ENCODE peak calls at places on chromosomes 3 and 15, in five cellular contexts. I, F, V, U and R are unnamed samples.

GRCh38 chr3:8768364-8769087 is 887 bp downstream of the OXTR start:
- DNase-seq in I (no peak), F (no peak), V (no peak), U (no peak), R (peak)

GRCh38 chr3:52037291-52037690 is 19.1 kb downstream of the DUSP7 start:
- DNase-seq in I (no peak), F (no peak), V (no peak), U (no peak), R (no peak)

GRCh38 chr3:13540332-13540995 is 8.5 kb upstream of the FBLN2 start:
- DNase-seq in I (no peak), F (no peak), V (no peak), U (no peak), R (no peak)

GRCh38 chr3:196962108-196962929 is 6.3 kb downstream of the PIGZ start:
- DNase-seq in I (no peak), F (peak), V (no peak), U (no peak), R (no peak)

GRCh38 chr15:32682569-32682968 is 35.2 kb upstream of the GREM1 start:
- DNase-seq in I (no peak), F (no peak), V (no peak), U (no peak), R (no peak)

GRCh38 chr3:11445883-11446282 is 173.7 kb downstream of the ATG7 start:
- DNase-seq in I (no peak), F (no peak), V (no peak), U (no peak), R (no peak)

GRCh38 chr3:50587373-50587772 is 18.1 kb downstream of the HEMK1 start:
- DNase-seq in I (no peak), F (no peak), V (no peak), U (no peak), R (no peak)

GRCh38 chr15:69129026-69129385 is 31.4 kb upstream of the GLCE start:
- DNase-seq in I (no peak), F (no peak), V (no peak), U (no peak), R (no peak)

DNA sequence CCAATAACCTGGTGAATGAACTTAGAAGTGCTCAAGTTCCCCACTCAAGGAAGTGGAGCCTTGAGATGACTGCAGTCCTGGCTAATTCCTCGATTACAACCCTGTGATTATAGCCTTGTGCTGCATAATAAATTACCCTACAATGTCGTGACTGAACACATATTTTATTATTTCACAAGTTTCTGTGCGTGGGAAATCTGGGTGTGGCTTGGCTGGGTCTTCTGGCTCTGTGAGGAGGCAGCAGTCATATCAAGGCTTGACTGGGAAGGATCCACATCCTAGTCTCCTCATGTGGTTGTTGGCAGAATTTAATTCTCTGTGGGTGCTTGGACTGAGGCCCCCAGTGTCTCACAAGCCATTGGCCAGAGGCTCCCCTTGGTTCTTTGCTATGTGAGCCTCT is 102.6 kb upstream of the TBC1D5 start:
- DNase-seq in I (no peak), F (no peak), V (no peak), U (no peak), R (no peak)
- TF ChIP-seq RAD21 in I (no peak), F (no peak), V (no peak), U (no peak), R (no peak)

DNA sequence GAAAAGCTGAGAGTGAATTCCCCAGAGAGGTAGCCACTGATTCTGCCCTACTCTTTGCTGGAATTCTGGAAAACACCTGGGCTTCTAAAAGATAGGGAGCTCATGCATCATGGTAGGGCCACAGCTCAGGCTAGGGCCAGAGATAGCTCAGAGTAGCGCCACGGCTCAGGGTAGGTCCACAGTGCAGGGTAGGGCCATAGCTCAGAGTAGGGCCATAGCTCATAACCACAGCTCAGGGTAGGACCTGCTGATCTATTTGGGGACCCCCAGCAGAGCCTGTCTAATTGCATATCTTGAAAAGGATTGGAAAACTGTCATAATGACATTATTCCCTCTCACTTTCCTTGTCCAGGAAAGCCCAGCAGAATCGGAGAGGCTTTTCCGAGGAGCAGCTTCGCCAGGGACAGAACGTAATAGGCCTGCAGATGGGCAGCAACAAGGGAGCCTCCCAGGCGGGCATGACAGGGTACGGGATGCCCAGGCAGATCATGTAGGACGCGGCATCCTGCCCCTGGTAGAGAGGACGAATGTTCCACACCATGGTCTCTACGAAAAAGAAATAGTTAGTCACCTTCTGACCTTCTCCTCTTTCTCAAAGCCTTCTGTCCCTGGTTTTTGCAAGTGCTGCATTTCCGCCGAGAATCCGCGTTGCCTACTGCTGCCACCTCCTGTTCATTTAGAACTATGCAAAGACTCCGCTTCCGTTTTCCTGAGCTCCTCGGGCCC is 14.5 kb downstream of the TAGLN3 start:
- DNase-seq in I (peak), F (peak), V (peak), U (no peak), R (peak)
- TF ChIP-seq RAD21 in I (peak), F (peak), V (peak), U (peak), R (peak)

DNA sequence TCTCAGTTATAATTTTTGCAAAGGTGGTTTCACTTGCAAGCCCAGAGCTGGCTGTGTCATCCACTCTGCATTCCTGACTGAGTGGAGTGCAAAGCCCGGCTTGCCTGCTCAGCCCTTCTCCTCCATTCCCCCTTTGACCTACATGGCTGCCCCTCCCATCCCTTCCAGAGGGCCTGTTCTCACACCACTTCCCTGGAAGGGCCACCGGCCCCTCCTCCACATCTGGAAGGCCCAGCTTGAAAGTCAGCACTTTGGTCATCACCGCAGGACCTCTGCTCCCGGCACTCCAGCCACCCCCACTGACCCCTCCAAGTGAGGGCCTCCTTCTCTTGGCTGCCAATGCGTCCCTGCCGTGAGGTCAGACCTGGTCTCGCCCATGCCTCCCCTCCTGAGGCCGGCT is 74.1 kb upstream of the RNF7 start:
- DNase-seq in I (no peak), F (no peak), V (no peak), U (no peak), R (no peak)
- TF ChIP-seq RAD21 in I (no peak), F (no peak), V (no peak), U (no peak), R (no peak)

GRCh38 chr15:60717008-60717407 is 238.1 kb upstream of the ICE2 start:
- DNase-seq in I (no peak), F (no peak), V (no peak), U (no peak), R (no peak)
- TF ChIP-seq RAD21 in I (no peak), F (no peak), V (no peak), U (no peak), R (no peak)

GRCh38 chr3:193559100-193559499 is 4.4 kb upstream of the ATP13A4 start:
- DNase-seq in I (no peak), F (no peak), V (no peak), U (no peak), R (no peak)

GRCh38 chr3:193560091-193560490 is 5.4 kb upstream of the ATP13A4 start:
- DNase-seq in I (no peak), F (no peak), V (no peak), U (no peak), R (no peak)

GRCh38 chr3:193554790-193555189 is at the start of gene ATP13A4:
- DNase-seq in I (peak), F (no peak), V (no peak), U (no peak), R (no peak)

GRCh38 chr3:193553606-193554005 is 1.1 kb downstream of the ATP13A4 start:
- DNase-seq in I (no peak), F (no peak), V (no peak), U (no peak), R (no peak)

GRCh38 chr3:193556841-193557240 is 2.1 kb upstream of the ATP13A4 start:
- DNase-seq in I (no peak), F (no peak), V (no peak), U (no peak), R (no peak)
- TF ChIP-seq RAD21 in I (no peak), F (no peak), V (no peak), U (no peak), R (no peak)

GRCh38 chr15:58292761-58293175 is 139.0 kb upstream of the LIPC start:
- DNase-seq in I (no peak), F (no peak), V (no peak), U (peak), R (no peak)
- TF ChIP-seq RAD21 in I (no peak), F (no peak), V (no peak), U (no peak), R (no peak)

GRCh38 chr15:42367041-42367440 is 7.7 kb downstream of the CAPN3 start:
- DNase-seq in I (no peak), F (no peak), V (no peak), U (no peak), R (no peak)
- TF ChIP-seq RAD21 in I (no peak), F (no peak), V (no peak), U (no peak), R (no peak)

GRCh38 chr3:124787490-124788195 is 57.4 kb downstream of the UMPS start:
- DNase-seq in I (no peak), F (no peak), V (no peak), U (no peak), R (no peak)

GRCh38 chr3:124786491-124787241 is 56.4 kb downstream of the UMPS start:
- DNase-seq in I (no peak), F (no peak), V (no peak), U (no peak), R (no peak)

GRCh38 chr3:124783696-124784095 is 53.4 kb downstream of the UMPS start:
- DNase-seq in I (no peak), F (no peak), V (no peak), U (no peak), R (no peak)

GRCh38 chr3:124785966-124786365 is 55.7 kb downstream of the UMPS start:
- DNase-seq in I (no peak), F (no peak), V (no peak), U (no peak), R (no peak)

GRCh38 chr3:124784686-124785382 is 54.6 kb downstream of the UMPS start:
- DNase-seq in I (no peak), F (no peak), V (no peak), U (peak), R (no peak)
- TF ChIP-seq RAD21 in I (no peak), F (no peak), V (no peak), U (no peak), R (no peak)